ENCODE peak calls at places on chromosomes 16 and 17, in nine cellular contexts. One of them, this sample, is unnamed.

GRCh38 chr16:29025218-29025617 is 40.4 kb downstream of the LAT start:
- DNase-seq in HFF-Myc: no peak
- DNase-seq in foreskin fibroblast: no peak
- DNase-seq in GM12865: no peak
- DNase-seq in thoracic aorta: no peak
- DNase-seq in GM23248: no peak
- DNase-seq in adrenal gland: no peak
- DNase-seq in IMR-90: no peak
- DNase-seq in AG10803: no peak
- DNase-seq in this sample: no peak

GRCh38 chr16:84396537-84397008 is 28.2 kb downstream of the ATP2C2 start:
- DNase-seq in HFF-Myc: no peak
- DNase-seq in foreskin fibroblast: no peak
- DNase-seq in GM12865: no peak
- DNase-seq in thoracic aorta: no peak
- DNase-seq in GM23248: no peak
- DNase-seq in adrenal gland: no peak
- DNase-seq in IMR-90: peak; percentile 5
- DNase-seq in AG10803: no peak
- DNase-seq in this sample: no peak

GRCh38 chr17:65438708-65439294 is 122.6 kb downstream of the AXIN2 start:
- DNase-seq in HFF-Myc: peak; percentile 30
- DNase-seq in foreskin fibroblast: peak; percentile 29
- DNase-seq in GM12865: no peak
- DNase-seq in thoracic aorta: no peak
- DNase-seq in GM23248: peak; percentile 33
- DNase-seq in adrenal gland: no peak
- DNase-seq in IMR-90: peak; percentile 22
- DNase-seq in AG10803: peak; percentile 20
- DNase-seq in this sample: no peak

GRCh38 chr16:90057738-90058173 is 19.4 kb downstream of the PRDM7 start:
- DNase-seq in HFF-Myc: peak; percentile 37
- DNase-seq in foreskin fibroblast: peak; percentile 48
- DNase-seq in GM12865: peak; percentile 48
- DNase-seq in thoracic aorta: no peak
- DNase-seq in GM23248: peak; percentile 84
- DNase-seq in adrenal gland: no peak
- DNase-seq in IMR-90: peak; percentile 90
- DNase-seq in AG10803: peak; percentile 48
- DNase-seq in this sample: no peak

GRCh38 chr16:49094471-49094870 is 187.2 kb downstream of the CBLN1 start:
- DNase-seq in HFF-Myc: no peak
- DNase-seq in foreskin fibroblast: no peak
- DNase-seq in GM12865: no peak
- DNase-seq in thoracic aorta: no peak
- DNase-seq in GM23248: no peak
- DNase-seq in adrenal gland: no peak
- DNase-seq in IMR-90: no peak
- DNase-seq in AG10803: no peak
- DNase-seq in this sample: no peak

GRCh38 chr17:77327566-77328463 is 187.0 kb downstream of the SEC14L1 start:
- DNase-seq in HFF-Myc: no peak
- DNase-seq in foreskin fibroblast: no peak
- DNase-seq in GM12865: no peak
- DNase-seq in thoracic aorta: no peak
- DNase-seq in GM23248: no peak
- DNase-seq in adrenal gland: peak; percentile 17
- DNase-seq in IMR-90: no peak
- DNase-seq in AG10803: no peak
- DNase-seq in this sample: peak; percentile 82

GRCh38 chr17:58249270-58250133 is 11.1 kb downstream of the LPO start:
- DNase-seq in HFF-Myc: peak; percentile 19
- DNase-seq in foreskin fibroblast: peak; percentile 34
- DNase-seq in GM12865: peak; percentile 66
- DNase-seq in thoracic aorta: no peak
- DNase-seq in GM23248: peak; percentile 72
- DNase-seq in adrenal gland: peak; percentile 67
- DNase-seq in IMR-90: peak; percentile 31
- DNase-seq in AG10803: peak; percentile 44
- DNase-seq in this sample: peak; percentile 55

GRCh38 chr16:2784536-2785100 is 2.7 kb downstream of the PRSS33 start:
- DNase-seq in HFF-Myc: no peak
- DNase-seq in foreskin fibroblast: no peak
- DNase-seq in GM12865: no peak
- DNase-seq in thoracic aorta: no peak
- DNase-seq in GM23248: no peak
- DNase-seq in adrenal gland: no peak
- DNase-seq in IMR-90: no peak
- DNase-seq in AG10803: no peak
- DNase-seq in this sample: no peak

GRCh38 chr17:2598166-2598565 is 4.7 kb downstream of the PAFAH1B1 start:
- DNase-seq in HFF-Myc: no peak
- DNase-seq in foreskin fibroblast: peak; percentile 38
- DNase-seq in GM12865: no peak
- DNase-seq in thoracic aorta: no peak
- DNase-seq in GM23248: peak; percentile 89
- DNase-seq in adrenal gland: no peak
- DNase-seq in IMR-90: peak; percentile 70
- DNase-seq in AG10803: peak; percentile 74
- DNase-seq in this sample: no peak

DNA sequence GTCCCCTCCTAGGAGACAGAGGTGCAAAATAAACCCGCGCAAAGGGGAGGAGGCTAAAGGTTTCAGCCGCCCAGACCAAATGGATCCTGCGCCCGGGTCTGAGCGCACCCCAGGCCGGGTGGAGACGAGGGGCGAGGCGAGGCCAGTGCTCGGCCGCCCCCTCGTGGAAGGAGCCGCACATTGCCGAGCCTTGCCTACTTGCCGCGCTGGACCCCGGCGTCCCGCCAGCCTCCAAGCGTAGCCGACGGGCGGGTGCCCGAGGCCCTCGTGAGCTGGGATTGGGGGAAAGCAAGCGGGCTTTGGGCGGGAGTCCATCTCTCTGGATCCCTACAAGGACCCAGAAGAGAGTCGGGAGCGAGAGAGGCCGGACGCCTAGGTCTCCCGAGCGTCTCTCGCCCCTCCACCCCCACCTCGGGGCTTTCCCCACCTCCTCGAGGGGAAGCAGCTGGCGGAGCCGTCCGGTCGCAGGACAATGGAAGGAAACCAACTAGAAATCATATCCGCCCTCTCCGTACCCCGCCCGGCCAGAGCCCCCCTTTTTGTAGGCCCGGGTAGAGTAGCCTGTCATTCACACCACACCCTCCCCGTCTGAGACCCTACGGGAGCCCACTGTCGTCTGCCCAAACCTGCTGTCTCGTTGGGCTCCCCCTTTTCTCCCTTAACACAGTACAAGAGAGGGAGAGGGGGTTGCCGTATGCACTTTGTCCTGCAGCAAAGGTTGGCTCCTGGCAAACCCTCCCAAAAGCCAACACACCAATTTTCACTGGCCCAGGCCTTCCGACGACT is 664 bp upstream of the BCL6B start:
- DNase-seq in HFF-Myc: no peak
- DNase-seq in foreskin fibroblast: peak; percentile 41
- DNase-seq in GM12865: peak; percentile 86
- DNase-seq in thoracic aorta: no peak
- DNase-seq in GM23248: peak; percentile 87
- DNase-seq in adrenal gland: peak; percentile 81
- DNase-seq in IMR-90: peak; percentile 36
- DNase-seq in AG10803: peak; percentile 59
- DNase-seq in this sample: peak; percentile 72
- H3K4me3 ChIP-seq in HFF-Myc: no peak overlapping the region
- H3K4me3 ChIP-seq in foreskin fibroblast: peak overlapping the region; percentile 22
- H3K4me3 ChIP-seq in GM12865: peak overlapping the region; percentile 40
- H3K4me3 ChIP-seq in thoracic aorta: peak overlapping the region; percentile 66
- H3K4me3 ChIP-seq in GM23248: peak overlapping the region; percentile 61
- H3K4me3 ChIP-seq in adrenal gland: no peak overlapping the region
- H3K4me3 ChIP-seq in IMR-90: no peak overlapping the region
- H3K4me3 ChIP-seq in AG10803: peak overlapping the region; percentile 42
- H3K4me3 ChIP-seq in this sample: no peak overlapping the region

GRCh38 chr17:79952915-79953314 is 82.8 kb downstream of the TBC1D16 start:
- DNase-seq in HFF-Myc: no peak
- DNase-seq in foreskin fibroblast: no peak
- DNase-seq in GM12865: no peak
- DNase-seq in thoracic aorta: no peak
- DNase-seq in GM23248: no peak
- DNase-seq in adrenal gland: no peak
- DNase-seq in IMR-90: no peak
- DNase-seq in AG10803: no peak
- DNase-seq in this sample: no peak

GRCh38 chr17:79950711-79951110 is 85.0 kb downstream of the TBC1D16 start:
- DNase-seq in HFF-Myc: no peak
- DNase-seq in foreskin fibroblast: no peak
- DNase-seq in GM12865: no peak
- DNase-seq in thoracic aorta: no peak
- DNase-seq in GM23248: no peak
- DNase-seq in adrenal gland: no peak
- DNase-seq in IMR-90: no peak
- DNase-seq in AG10803: no peak
- DNase-seq in this sample: peak; percentile 54

GRCh38 chr17:79952265-79952877 is 83.3 kb downstream of the TBC1D16 start:
- DNase-seq in HFF-Myc: no peak
- DNase-seq in foreskin fibroblast: no peak
- DNase-seq in GM12865: no peak
- DNase-seq in thoracic aorta: no peak
- DNase-seq in GM23248: no peak
- DNase-seq in adrenal gland: no peak
- DNase-seq in IMR-90: no peak
- DNase-seq in AG10803: no peak
- DNase-seq in this sample: no peak

GRCh38 chr17:79950306-79950705 is 85.4 kb downstream of the TBC1D16 start:
- DNase-seq in HFF-Myc: no peak
- DNase-seq in foreskin fibroblast: no peak
- DNase-seq in GM12865: no peak
- DNase-seq in thoracic aorta: no peak
- DNase-seq in GM23248: no peak
- DNase-seq in adrenal gland: no peak
- DNase-seq in IMR-90: no peak
- DNase-seq in AG10803: no peak
- DNase-seq in this sample: peak; percentile 72

GRCh38 chr17:79951361-79952264 is 84.1 kb downstream of the TBC1D16 start:
- DNase-seq in HFF-Myc: peak; percentile 30
- DNase-seq in foreskin fibroblast: peak; percentile 71
- DNase-seq in GM12865: no peak
- DNase-seq in thoracic aorta: no peak
- DNase-seq in GM23248: peak; percentile 75
- DNase-seq in adrenal gland: no peak
- DNase-seq in IMR-90: peak; percentile 89
- DNase-seq in AG10803: peak; percentile 82
- DNase-seq in this sample: peak; percentile 58
- H3K4me3 ChIP-seq in HFF-Myc: no peak overlapping the region
- H3K4me3 ChIP-seq in foreskin fibroblast: no peak overlapping the region
- H3K4me3 ChIP-seq in GM12865: no peak overlapping the region
- H3K4me3 ChIP-seq in thoracic aorta: peak overlapping the region; percentile 50
- H3K4me3 ChIP-seq in GM23248: no peak overlapping the region
- H3K4me3 ChIP-seq in adrenal gland: no peak overlapping the region
- H3K4me3 ChIP-seq in IMR-90: no peak overlapping the region
- H3K4me3 ChIP-seq in AG10803: no peak overlapping the region
- H3K4me3 ChIP-seq in this sample: no peak overlapping the region

GRCh38 chr17:41687828-41688640 is 651 bp upstream of the EIF1 start:
- DNase-seq in HFF-Myc: no peak
- DNase-seq in foreskin fibroblast: no peak
- DNase-seq in GM12865: peak; percentile 66
- DNase-seq in thoracic aorta: no peak
- DNase-seq in GM23248: peak; percentile 73
- DNase-seq in adrenal gland: peak; percentile 75
- DNase-seq in IMR-90: peak; percentile 15
- DNase-seq in AG10803: no peak
- DNase-seq in this sample: peak; percentile 63
- H3K4me3 ChIP-seq in HFF-Myc: peak overlapping the region; percentile 92
- H3K4me3 ChIP-seq in foreskin fibroblast: peak overlapping the region; percentile 62
- H3K4me3 ChIP-seq in GM12865: peak overlapping the region; percentile 88
- H3K4me3 ChIP-seq in thoracic aorta: peak overlapping the region; percentile 100
- H3K4me3 ChIP-seq in GM23248: peak overlapping the region; percentile 88
- H3K4me3 ChIP-seq in adrenal gland: peak overlapping the region; percentile 21
- H3K4me3 ChIP-seq in IMR-90: peak overlapping the region; percentile 75
- H3K4me3 ChIP-seq in AG10803: peak overlapping the region; percentile 87
- H3K4me3 ChIP-seq in this sample: no peak overlapping the region

GRCh38 chr16:74605332-74605731 is 1.6 kb downstream of the GLG1 start:
- DNase-seq in HFF-Myc: no peak
- DNase-seq in foreskin fibroblast: no peak
- DNase-seq in GM12865: no peak
- DNase-seq in thoracic aorta: no peak
- DNase-seq in GM23248: peak; percentile 26
- DNase-seq in adrenal gland: no peak
- DNase-seq in IMR-90: no peak
- DNase-seq in AG10803: no peak
- DNase-seq in this sample: no peak

GRCh38 chr16:74605746-74606520 is 981 bp downstream of the GLG1 start:
- DNase-seq in HFF-Myc: no peak
- DNase-seq in foreskin fibroblast: no peak
- DNase-seq in GM12865: no peak
- DNase-seq in thoracic aorta: no peak
- DNase-seq in GM23248: peak; percentile 62
- DNase-seq in adrenal gland: no peak
- DNase-seq in IMR-90: no peak
- DNase-seq in AG10803: peak; percentile 9
- DNase-seq in this sample: peak; percentile 31

GRCh38 chr16:74596586-74596985 is 10.3 kb downstream of the GLG1 start:
- DNase-seq in HFF-Myc: no peak
- DNase-seq in foreskin fibroblast: no peak
- DNase-seq in GM12865: no peak
- DNase-seq in thoracic aorta: no peak
- DNase-seq in GM23248: no peak
- DNase-seq in adrenal gland: no peak
- DNase-seq in IMR-90: no peak
- DNase-seq in AG10803: no peak
- DNase-seq in this sample: no peak

GRCh38 chr16:74603848-74604247 is 3.1 kb downstream of the GLG1 start:
- DNase-seq in HFF-Myc: no peak
- DNase-seq in foreskin fibroblast: no peak
- DNase-seq in GM12865: no peak
- DNase-seq in thoracic aorta: no peak
- DNase-seq in GM23248: peak; percentile 36
- DNase-seq in adrenal gland: no peak
- DNase-seq in IMR-90: peak; percentile 21
- DNase-seq in AG10803: no peak
- DNase-seq in this sample: peak; percentile 61

DNA sequence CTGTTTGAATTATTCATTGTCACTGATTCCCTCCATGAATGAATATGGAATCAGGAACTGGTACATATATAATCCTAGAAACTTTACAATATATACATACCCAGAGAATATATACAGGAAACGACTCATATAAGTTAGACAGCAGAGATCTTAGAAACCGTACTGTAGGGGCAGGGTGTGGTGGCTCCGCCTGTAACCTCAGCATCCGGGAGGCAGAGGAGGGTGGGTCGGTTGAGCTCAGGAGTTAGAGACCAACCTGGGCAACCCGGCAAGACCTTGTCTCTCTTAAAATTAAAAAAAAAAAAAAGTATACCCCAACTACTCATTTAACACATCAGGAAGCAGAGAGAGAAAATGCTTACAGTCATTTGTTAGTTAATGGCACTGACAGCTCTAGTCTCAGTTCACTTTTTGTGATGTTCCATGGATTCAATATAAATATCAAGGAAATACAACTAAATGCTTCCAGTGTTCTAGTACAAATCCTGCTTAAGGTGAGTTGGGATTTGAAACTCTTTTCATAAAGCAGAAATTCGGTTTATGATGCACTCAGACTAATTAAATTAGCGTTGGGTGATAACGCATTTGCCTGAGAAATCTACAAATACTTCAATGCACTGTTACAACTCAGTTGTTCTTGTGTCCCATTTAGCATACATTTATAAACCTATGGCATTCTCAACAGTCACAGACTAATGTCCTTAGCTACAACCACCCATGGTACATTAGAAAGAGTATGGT is 5.6 kb downstream of the GLG1 start:
- DNase-seq in HFF-Myc: no peak
- DNase-seq in foreskin fibroblast: no peak
- DNase-seq in GM12865: peak; percentile 81
- DNase-seq in thoracic aorta: no peak
- DNase-seq in GM23248: no peak
- DNase-seq in adrenal gland: no peak
- DNase-seq in IMR-90: no peak
- DNase-seq in AG10803: no peak
- DNase-seq in this sample: peak; percentile 48
- H3K4me3 ChIP-seq in HFF-Myc: no peak overlapping the region
- H3K4me3 ChIP-seq in foreskin fibroblast: no peak overlapping the region
- H3K4me3 ChIP-seq in GM12865: no peak overlapping the region
- H3K4me3 ChIP-seq in thoracic aorta: no peak overlapping the region
- H3K4me3 ChIP-seq in GM23248: no peak overlapping the region
- H3K4me3 ChIP-seq in adrenal gland: no peak overlapping the region
- H3K4me3 ChIP-seq in IMR-90: no peak overlapping the region
- H3K4me3 ChIP-seq in AG10803: no peak overlapping the region
- H3K4me3 ChIP-seq in this sample: no peak overlapping the region